ENCODE peak calls at places on chromosome 7, in nine cellular contexts. One of them, this sample, is unnamed.

GRCh38 chr7:96910484-96910883 is 94.9 kb upstream of the DLX6 start:
- DNase-seq in RWPE1: no peak
- DNase-seq in BE2C: no peak
- DNase-seq in brain microvascular endothelial cell: no peak
- DNase-seq in CD8-positive, alpha-beta T cell: no peak
- DNase-seq in psoas muscle: no peak
- DNase-seq in heart left ventricle: no peak
- DNase-seq in AG09309: no peak
- DNase-seq in Calu3: no peak
- DNase-seq in this sample: no peak

GRCh38 chr7:137625197-137625596 is 221.6 kb downstream of the DGKI start:
- DNase-seq in CD8-positive, alpha-beta T cell: no peak
- DNase-seq in brain microvascular endothelial cell: peak; percentile 42
- DNase-seq in heart left ventricle: no peak
- DNase-seq in AG09309: no peak
- DNase-seq in Calu3: peak; percentile 2
- DNase-seq in BE2C: peak; percentile 16
- DNase-seq in RWPE1: no peak
- DNase-seq in psoas muscle: no peak
- DNase-seq in this sample: no peak

GRCh38 chr7:41825927-41826480 is 123.1 kb upstream of the INHBA start:
- DNase-seq in Calu3: no peak
- DNase-seq in heart left ventricle: no peak
- DNase-seq in psoas muscle: no peak
- DNase-seq in AG09309: no peak
- DNase-seq in brain microvascular endothelial cell: no peak
- DNase-seq in RWPE1: no peak
- DNase-seq in BE2C: no peak
- DNase-seq in CD8-positive, alpha-beta T cell: no peak
- DNase-seq in this sample: no peak

GRCh38 chr7:70313251-70313650 is 715.0 kb downstream of the AUTS2 start:
- DNase-seq in BE2C: no peak
- DNase-seq in RWPE1: no peak
- DNase-seq in heart left ventricle: no peak
- DNase-seq in CD8-positive, alpha-beta T cell: no peak
- DNase-seq in brain microvascular endothelial cell: no peak
- DNase-seq in AG09309: no peak
- DNase-seq in Calu3: no peak
- DNase-seq in psoas muscle: no peak
- DNase-seq in this sample: no peak

GRCh38 chr7:68235937-68236336 is 1239.3 kb downstream of the TYW1 start:
- DNase-seq in BE2C: no peak
- DNase-seq in psoas muscle: no peak
- DNase-seq in brain microvascular endothelial cell: no peak
- DNase-seq in AG09309: no peak
- DNase-seq in heart left ventricle: no peak
- DNase-seq in RWPE1: no peak
- DNase-seq in CD8-positive, alpha-beta T cell: no peak
- DNase-seq in Calu3: no peak
- DNase-seq in this sample: no peak

GRCh38 chr7:79282051-79282694 is 171.3 kb downstream of the MAGI2 start:
- DNase-seq in RWPE1: peak; percentile 36
- DNase-seq in CD8-positive, alpha-beta T cell: no peak
- DNase-seq in heart left ventricle: no peak
- DNase-seq in BE2C: peak; percentile 33
- DNase-seq in Calu3: peak; percentile 31
- DNase-seq in AG09309: peak; percentile 67
- DNase-seq in brain microvascular endothelial cell: peak; percentile 71
- DNase-seq in psoas muscle: no peak
- DNase-seq in this sample: no peak

GRCh38 chr7:22677680-22678079 is 49.3 kb upstream of the IL6 start:
- DNase-seq in heart left ventricle: no peak
- DNase-seq in Calu3: no peak
- DNase-seq in BE2C: no peak
- DNase-seq in CD8-positive, alpha-beta T cell: no peak
- DNase-seq in brain microvascular endothelial cell: no peak
- DNase-seq in RWPE1: no peak
- DNase-seq in psoas muscle: no peak
- DNase-seq in AG09309: no peak
- DNase-seq in this sample: no peak

GRCh38 chr7:52147240-52147639 is 830.6 kb upstream of the COBL start:
- DNase-seq in heart left ventricle: no peak
- DNase-seq in BE2C: no peak
- DNase-seq in brain microvascular endothelial cell: no peak
- DNase-seq in psoas muscle: no peak
- DNase-seq in AG09309: no peak
- DNase-seq in RWPE1: no peak
- DNase-seq in CD8-positive, alpha-beta T cell: no peak
- DNase-seq in Calu3: no peak
- DNase-seq in this sample: no peak

GRCh38 chr7:26538216-26538615 is 246.6 kb downstream of the SNX10 start:
- DNase-seq in brain microvascular endothelial cell: no peak
- DNase-seq in Calu3: no peak
- DNase-seq in BE2C: no peak
- DNase-seq in CD8-positive, alpha-beta T cell: no peak
- DNase-seq in psoas muscle: no peak
- DNase-seq in AG09309: no peak
- DNase-seq in heart left ventricle: no peak
- DNase-seq in RWPE1: no peak
- DNase-seq in this sample: no peak

GRCh38 chr7:30840176-30841024 is 69.2 kb downstream of the MINDY4 start:
- DNase-seq in brain microvascular endothelial cell: no peak
- DNase-seq in heart left ventricle: no peak
- DNase-seq in AG09309: no peak
- DNase-seq in RWPE1: no peak
- DNase-seq in psoas muscle: no peak
- DNase-seq in BE2C: no peak
- DNase-seq in Calu3: no peak
- DNase-seq in CD8-positive, alpha-beta T cell: no peak
- DNase-seq in this sample: peak; percentile 29

GRCh38 chr7:30835396-30835915 is 64.2 kb downstream of the MINDY4 start:
- DNase-seq in AG09309: no peak
- DNase-seq in CD8-positive, alpha-beta T cell: no peak
- DNase-seq in BE2C: no peak
- DNase-seq in psoas muscle: no peak
- DNase-seq in RWPE1: no peak
- DNase-seq in Calu3: no peak
- DNase-seq in brain microvascular endothelial cell: no peak
- DNase-seq in heart left ventricle: no peak
- DNase-seq in this sample: peak; percentile 39

GRCh38 chr7:30836991-30837390 is 65.8 kb downstream of the MINDY4 start:
- DNase-seq in AG09309: no peak
- DNase-seq in heart left ventricle: no peak
- DNase-seq in Calu3: no peak
- DNase-seq in CD8-positive, alpha-beta T cell: no peak
- DNase-seq in RWPE1: no peak
- DNase-seq in brain microvascular endothelial cell: no peak
- DNase-seq in psoas muscle: no peak
- DNase-seq in BE2C: no peak
- DNase-seq in this sample: peak; percentile 36

GRCh38 chr7:30838008-30838407 is 66.8 kb downstream of the MINDY4 start:
- DNase-seq in BE2C: no peak
- DNase-seq in AG09309: no peak
- DNase-seq in CD8-positive, alpha-beta T cell: no peak
- DNase-seq in psoas muscle: no peak
- DNase-seq in brain microvascular endothelial cell: no peak
- DNase-seq in Calu3: no peak
- DNase-seq in heart left ventricle: no peak
- DNase-seq in RWPE1: no peak
- DNase-seq in this sample: peak; percentile 34

GRCh38 chr7:30837581-30837980 is 66.4 kb downstream of the MINDY4 start:
- DNase-seq in BE2C: no peak
- DNase-seq in heart left ventricle: no peak
- DNase-seq in Calu3: no peak
- DNase-seq in psoas muscle: no peak
- DNase-seq in AG09309: no peak
- DNase-seq in RWPE1: no peak
- DNase-seq in CD8-positive, alpha-beta T cell: no peak
- DNase-seq in brain microvascular endothelial cell: no peak
- DNase-seq in this sample: peak; percentile 16
- TF ChIP-seq CTCF in BE2C: no peak
- TF ChIP-seq CTCF in heart left ventricle: no peak
- TF ChIP-seq CTCF in Calu3: no peak
- TF ChIP-seq CTCF in psoas muscle: no peak
- TF ChIP-seq CTCF in AG09309: no peak
- TF ChIP-seq CTCF in RWPE1: no peak
- TF ChIP-seq CTCF in CD8-positive, alpha-beta T cell: no peak
- TF ChIP-seq CTCF in brain microvascular endothelial cell: no peak
- TF ChIP-seq CTCF in this sample: no peak

DNA sequence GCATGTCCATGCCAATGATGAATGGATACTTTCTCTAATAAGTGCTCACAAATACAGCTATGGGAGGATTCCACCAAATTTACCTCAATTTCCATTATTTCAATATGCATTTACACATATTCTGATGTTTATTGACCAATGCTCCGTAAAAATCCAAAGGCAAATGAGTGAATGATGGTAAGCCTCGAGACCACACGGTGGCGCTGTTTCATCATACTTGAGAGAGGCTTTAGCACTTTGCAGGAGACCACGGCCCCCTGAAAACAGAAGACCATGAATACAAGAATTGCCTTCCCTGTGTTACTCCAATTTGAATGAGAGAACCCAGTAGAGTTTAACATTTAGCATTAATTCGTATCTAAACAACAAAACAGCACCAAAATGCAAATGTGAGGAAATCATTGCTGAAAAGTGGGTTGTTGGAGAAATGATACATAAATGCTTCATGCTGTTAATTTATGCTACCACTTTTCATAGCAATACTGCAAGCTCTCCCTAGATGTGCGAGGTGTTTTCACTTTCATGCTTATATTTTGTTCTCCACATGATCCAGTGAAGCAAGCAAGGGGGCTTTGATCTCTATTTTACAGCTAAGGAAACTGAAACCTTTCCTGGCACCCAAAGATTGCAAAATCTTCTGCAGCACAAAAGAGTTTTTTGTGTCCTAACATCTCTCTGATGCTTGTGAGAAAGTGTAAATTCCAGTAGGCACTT is 35.4 kb downstream of the TRIL start:
- DNase-seq in BE2C: peak; percentile 81
- DNase-seq in Calu3: peak; percentile 80
- DNase-seq in RWPE1: peak; percentile 34
- DNase-seq in AG09309: no peak
- DNase-seq in CD8-positive, alpha-beta T cell: peak; percentile 61
- DNase-seq in psoas muscle: peak; percentile 64
- DNase-seq in brain microvascular endothelial cell: peak; percentile 53
- DNase-seq in heart left ventricle: peak; percentile 62
- DNase-seq in this sample: no peak
- TF ChIP-seq CTCF in BE2C: peak; percentile 81
- TF ChIP-seq CTCF in Calu3: peak; percentile 94
- TF ChIP-seq CTCF in RWPE1: peak; percentile 80
- TF ChIP-seq CTCF in AG09309: peak; percentile 81
- TF ChIP-seq CTCF in CD8-positive, alpha-beta T cell: peak; percentile 94
- TF ChIP-seq CTCF in psoas muscle: peak; percentile 83
- TF ChIP-seq CTCF in brain microvascular endothelial cell: peak; percentile 85
- TF ChIP-seq CTCF in heart left ventricle: peak; percentile 82
- TF ChIP-seq CTCF in this sample: peak; percentile 94

GRCh38 chr7:74051629-74052410 is 23.8 kb downstream of the ELN start:
- DNase-seq in heart left ventricle: no peak
- DNase-seq in RWPE1: peak; percentile 48
- DNase-seq in AG09309: no peak
- DNase-seq in BE2C: peak; percentile 70
- DNase-seq in CD8-positive, alpha-beta T cell: no peak
- DNase-seq in psoas muscle: no peak
- DNase-seq in brain microvascular endothelial cell: no peak
- DNase-seq in Calu3: peak; percentile 69
- DNase-seq in this sample: no peak
- TF ChIP-seq CTCF in heart left ventricle: no peak
- TF ChIP-seq CTCF in RWPE1: no peak
- TF ChIP-seq CTCF in AG09309: peak; percentile 35
- TF ChIP-seq CTCF in BE2C: peak; percentile 53
- TF ChIP-seq CTCF in CD8-positive, alpha-beta T cell: no peak
- TF ChIP-seq CTCF in psoas muscle: no peak
- TF ChIP-seq CTCF in brain microvascular endothelial cell: peak; percentile 67
- TF ChIP-seq CTCF in Calu3: peak; percentile 43
- TF ChIP-seq CTCF in this sample: peak; percentile 60

GRCh38 chr7:65731129-65731528 is 141.7 kb upstream of the VKORC1L1 start:
- DNase-seq in AG09309: no peak
- DNase-seq in RWPE1: no peak
- DNase-seq in brain microvascular endothelial cell: no peak
- DNase-seq in BE2C: no peak
- DNase-seq in CD8-positive, alpha-beta T cell: no peak
- DNase-seq in heart left ventricle: no peak
- DNase-seq in Calu3: no peak
- DNase-seq in psoas muscle: no peak
- DNase-seq in this sample: no peak

GRCh38 chr7:65731562-65732035 is 141.3 kb upstream of the VKORC1L1 start:
- DNase-seq in AG09309: no peak
- DNase-seq in CD8-positive, alpha-beta T cell: no peak
- DNase-seq in BE2C: peak; percentile 60
- DNase-seq in heart left ventricle: no peak
- DNase-seq in brain microvascular endothelial cell: peak; percentile 17
- DNase-seq in psoas muscle: no peak
- DNase-seq in RWPE1: no peak
- DNase-seq in Calu3: peak; percentile 14
- DNase-seq in this sample: no peak
- TF ChIP-seq CTCF in AG09309: no peak
- TF ChIP-seq CTCF in CD8-positive, alpha-beta T cell: no peak
- TF ChIP-seq CTCF in BE2C: peak; percentile 31
- TF ChIP-seq CTCF in heart left ventricle: no peak
- TF ChIP-seq CTCF in brain microvascular endothelial cell: peak; percentile 66
- TF ChIP-seq CTCF in psoas muscle: no peak
- TF ChIP-seq CTCF in RWPE1: no peak
- TF ChIP-seq CTCF in Calu3: no peak
- TF ChIP-seq CTCF in this sample: peak; percentile 62

This sample was measured in type B pancreatic cell.